ENCODE peak calls at places on chromosomes 5 and 9, in seven cellular contexts. N, V, X, U, H, L and O are unnamed samples.

GRCh38 chr9:87498046-87498815 is 564 bp downstream of the DAPK1 start:
- DNase-seq in N (no peak), X (peak), U (peak), V (no peak), L (peak), H (peak), O (peak)

GRCh38 chr5:67462150-67462549 is 265.6 kb upstream of the CD180 start:
- DNase-seq in N (no peak), L (no peak), H (no peak), X (no peak), V (no peak), U (no peak), O (no peak)

GRCh38 chr9:134642385-134643181 is 980 bp downstream of the COL5A1 start:
- DNase-seq in V (no peak), L (peak), X (peak), H (peak), U (peak), N (no peak), O (no peak)

GRCh38 chr9:35856206-35856605 is 14.0 kb downstream of the OR13J1 start:
- DNase-seq in V (no peak), L (no peak), X (no peak), H (no peak), N (no peak), U (no peak), O (no peak)

GRCh38 chr9:137487454-137488329 is 28.6 kb upstream of the NSMF start:
- DNase-seq in X (no peak), H (no peak), N (no peak), L (no peak), U (no peak), V (no peak), O (no peak)

GRCh38 chr5:67255881-67256280 is 59.3 kb upstream of the CD180 start:
- DNase-seq in N (no peak), V (no peak), H (no peak), L (no peak), U (no peak), X (no peak), O (no peak)

GRCh38 chr5:74673011-74673790 is 11.8 kb upstream of the HEXB start:
- DNase-seq in U (no peak), L (no peak), V (no peak), N (no peak), H (no peak), X (no peak), O (peak)

GRCh38 chr9:5894237-5894959 is 3.7 kb downstream of the MLANA start:
- DNase-seq in L (no peak), X (no peak), U (no peak), H (no peak), V (no peak), N (no peak), O (no peak)

GRCh38 chr5:139482050-139482889 is at the start of gene STING1:
- DNase-seq in U (peak), N (no peak), X (no peak), V (peak), H (peak), L (peak), O (peak)

GRCh38 chr5:95164869-95165268 is 120.0 kb downstream of the MCTP1 start:
- DNase-seq in X (no peak), L (no peak), N (no peak), H (no peak), V (no peak), U (no peak), O (no peak)

GRCh38 chr5:134944630-134945029 is 23.1 kb upstream of the CATSPER3 start:
- DNase-seq in L (no peak), U (no peak), X (no peak), N (no peak), H (no peak), V (no peak), O (no peak)

GRCh38 chr5:15763754-15764153 is 263.8 kb downstream of the FBXL7 start:
- DNase-seq in N (no peak), L (no peak), V (no peak), X (no peak), U (no peak), H (peak), O (peak)

GRCh38 chr5:91950328-91950727 is 567.2 kb upstream of the ARRDC3 start:
- DNase-seq in V (no peak), H (no peak), N (no peak), U (no peak), X (no peak), L (no peak), O (no peak)

GRCh38 chr9:129584136-129584535 is 36.8 kb downstream of the C9orf50 start:
- DNase-seq in V (peak), L (peak), U (peak), X (peak), H (peak), N (no peak), O (peak)

GRCh38 chr9:647522-647921 is 194.0 kb upstream of the DMRT1 start:
- DNase-seq in X (no peak), N (no peak), L (no peak), V (no peak), U (no peak), H (no peak), O (no peak)

GRCh38 chr9:130635721-130636647 is 28.4 kb upstream of the PRDM12 start:
- DNase-seq in X (no peak), H (no peak), L (no peak), N (no peak), U (no peak), V (no peak), O (no peak)

GRCh38 chr9:129108083-129108804 is 2.3 kb downstream of the CRAT start:
- DNase-seq in N (no peak), U (no peak), L (no peak), H (no peak), X (no peak), V (no peak), O (no peak)

GRCh38 chr5:28703651-28704260 is 1665.4 kb upstream of the CDH9 start:
- DNase-seq in U (no peak), H (no peak), X (no peak), V (no peak), L (no peak), N (no peak), O (peak)

GRCh38 chr9:8558176-8558575 is 758.6 kb upstream of the DMAC1 start:
- DNase-seq in U (no peak), X (no peak), V (no peak), N (no peak), L (no peak), H (peak), O (peak)

GRCh38 chr9:114006155-114006550 is 71.9 kb downstream of the AMBP start:
- DNase-seq in U (no peak), X (no peak), N (no peak), V (no peak), H (no peak), L (peak), O (no peak)

GRCh38 chr5:120479066-120479465 is 15.0 kb downstream of the PRR16 start:
- DNase-seq in H (no peak), X (no peak), U (no peak), V (no peak), N (no peak), L (no peak), O (peak)

GRCh38 chr5:76818844-76819831 is at the start of gene F2RL1:
- DNase-seq in N (peak), V (peak), H (peak), L (peak), U (no peak), X (peak), O (peak)

GRCh38 chr9:19497276-19497675 is 88.5 kb downstream of the ACER2 start:
- DNase-seq in N (no peak), L (no peak), H (no peak), U (no peak), V (no peak), X (no peak), O (no peak)

GRCh38 chr5:143874312-143874711 is 62.4 kb downstream of the HMHB1 start:
- DNase-seq in U (no peak), H (no peak), X (no peak), L (no peak), V (no peak), N (no peak), O (no peak)

GRCh38 chr9:127796225-127796813 is 6.4 kb upstream of the FPGS start:
- DNase-seq in N (no peak), V (no peak), U (peak), X (no peak), L (no peak), H (no peak), O (no peak)

GRCh38 chr5:91514408-91514807 is 131.3 kb upstream of the ARRDC3 start:
- DNase-seq in X (no peak), V (no peak), L (no peak), N (no peak), H (no peak), U (no peak), O (no peak)

GRCh38 chr9:72332351-72332750 is 32.7 kb downstream of the ZFAND5 start:
- DNase-seq in V (no peak), X (no peak), L (no peak), U (no peak), N (no peak), H (no peak), O (no peak)

GRCh38 chr5:115258001-115258400 is 4.7 kb downstream of the PGGT1B start:
- DNase-seq in V (no peak), X (no peak), H (peak), U (no peak), N (no peak), L (no peak), O (peak)

GRCh38 chr5:59164041-59164830 is 581.4 kb downstream of the RAB3C start:
- DNase-seq in U (no peak), X (no peak), N (no peak), H (no peak), L (no peak), V (no peak), O (no peak)

GRCh38 chr5:34684281-34684979 is 28.3 kb downstream of the RAI14 start:
- DNase-seq in N (no peak), H (peak), L (no peak), X (peak), V (no peak), U (no peak), O (peak)
- TF ChIP-seq CTCF in N (peak), H (peak), L (no peak), X (peak), V (no peak), U (no peak), O (peak)

GRCh38 chr9:4375424-4376195 is 75.7 kb upstream of the GLIS3 start:
- DNase-seq in V (no peak), U (no peak), N (no peak), X (no peak), H (peak), L (no peak), O (peak)
- TF ChIP-seq CTCF in V (no peak), U (peak), N (peak), X (peak), H (peak), L (peak), O (peak)

GRCh38 chr5:132459983-132460834 is 30.4 kb downstream of the IRF1 start:
- DNase-seq in V (no peak), N (no peak), H (no peak), L (no peak), U (no peak), X (no peak), O (peak)
- TF ChIP-seq CTCF in V (peak), N (peak), H (no peak), L (peak), U (no peak), X (peak), O (peak)

GRCh38 chr9:124205686-124206352 is 51.9 kb upstream of the NEK6 start:
- DNase-seq in N (no peak), X (peak), U (no peak), V (no peak), L (no peak), H (no peak), O (no peak)

GRCh38 chr9:124199474-124199873 is 58.3 kb upstream of the NEK6 start:
- DNase-seq in N (no peak), V (no peak), U (no peak), X (peak), H (no peak), L (no peak), O (no peak)

GRCh38 chr9:124198948-124199347 is 58.8 kb upstream of the NEK6 start:
- DNase-seq in N (no peak), U (no peak), H (no peak), V (no peak), L (no peak), X (peak), O (no peak)

GRCh38 chr9:124203818-124204217 is 53.9 kb upstream of the NEK6 start:
- DNase-seq in N (no peak), V (no peak), U (no peak), L (no peak), X (peak), H (no peak), O (no peak)

DNA sequence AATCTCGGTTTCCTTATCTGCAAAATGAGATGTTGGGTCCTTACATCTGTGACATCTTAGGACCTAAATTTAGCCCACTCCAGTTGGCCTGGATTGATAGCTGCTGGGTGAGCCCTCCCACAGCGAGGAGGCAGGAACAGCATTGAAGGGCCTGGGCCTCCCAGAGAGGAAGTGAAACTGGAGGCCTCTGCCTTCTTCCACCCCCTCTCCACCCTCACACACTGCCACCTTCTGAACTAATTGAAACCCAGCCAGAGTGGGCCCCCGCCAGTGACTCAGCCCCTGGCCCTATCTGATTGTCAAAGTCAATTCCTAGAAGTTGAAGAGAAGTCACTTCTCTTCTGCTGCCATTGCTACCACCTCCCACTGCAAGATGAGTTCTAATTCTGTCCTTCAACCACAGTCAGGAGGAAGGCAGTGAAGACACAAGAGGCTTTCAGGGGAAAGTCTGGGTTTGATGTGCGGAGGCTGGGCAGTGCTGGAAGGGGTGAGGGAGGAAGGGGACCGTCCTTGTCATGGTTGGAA is 55.2 kb upstream of the NEK6 start:
- DNase-seq in V (peak), X (peak), H (no peak), L (peak), N (no peak), U (no peak), O (no peak)
- TF ChIP-seq CTCF in V (no peak), X (no peak), H (no peak), L (no peak), N (no peak), U (no peak), O (no peak)

GRCh38 chr5:154331924-154332323 is 113.9 kb upstream of the SAP30L start:
- DNase-seq in N (no peak), V (no peak), U (no peak), H (no peak), X (no peak), L (no peak), O (no peak)

GRCh38 chr5:154334406-154335041 is 111.3 kb upstream of the SAP30L start:
- DNase-seq in V (no peak), N (no peak), U (no peak), X (no peak), L (no peak), H (no peak), O (no peak)

GRCh38 chr5:154330097-154330667 is 115.6 kb upstream of the SAP30L start:
- DNase-seq in V (no peak), L (no peak), X (no peak), N (no peak), U (no peak), H (no peak), O (peak)

GRCh38 chr5:154331267-154331666 is 114.5 kb upstream of the SAP30L start:
- DNase-seq in X (no peak), N (no peak), U (no peak), H (no peak), L (no peak), V (no peak), O (no peak)

GRCh38 chr5:154333016-154333415 is 112.8 kb upstream of the SAP30L start:
- DNase-seq in L (no peak), H (no peak), U (no peak), V (no peak), N (no peak), X (no peak), O (no peak)
- TF ChIP-seq CTCF in L (no peak), H (peak), U (no peak), V (no peak), N (no peak), X (no peak), O (no peak)

DNA sequence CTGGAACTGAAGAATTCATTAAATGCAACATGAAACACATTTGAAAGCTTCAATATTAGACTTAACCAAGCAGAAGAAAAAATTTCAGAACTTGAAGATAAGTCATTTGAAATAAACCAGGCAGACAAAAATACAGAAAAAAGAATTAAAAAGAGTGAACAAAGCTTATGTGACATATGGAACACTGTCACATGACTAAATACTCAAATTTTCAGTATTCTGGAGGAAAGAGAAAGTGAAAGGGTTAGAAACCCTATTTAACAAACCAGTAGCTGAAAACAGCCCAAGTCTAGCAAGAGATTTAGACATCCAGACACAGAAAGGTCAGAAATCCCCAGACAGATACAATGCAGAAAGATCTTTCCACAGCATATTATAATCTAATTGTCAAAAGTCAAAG is 37.1 kb upstream of the SH3TC2 start:
- DNase-seq in U (no peak), N (no peak), V (no peak), L (no peak), X (no peak), H (no peak), O (no peak)
- TF ChIP-seq CTCF in U (no peak), N (no peak), V (no peak), L (no peak), X (no peak), H (no peak), O (no peak)

GRCh38 chr5:145944328-145944727 is 8.0 kb downstream of the SH3RF2 start:
- DNase-seq in N (no peak), U (no peak), H (no peak), L (peak), X (no peak), V (no peak), O (no peak)
- TF ChIP-seq CTCF in N (no peak), U (no peak), H (no peak), L (no peak), X (no peak), V (no peak), O (no peak)

GRCh38 chr5:80125022-80125961 is 90.1 kb downstream of the THBS4 start:
- DNase-seq in H (no peak), V (no peak), N (no peak), X (no peak), L (no peak), U (no peak), O (no peak)

GRCh38 chr5:80124519-80124918 is 89.4 kb downstream of the THBS4 start:
- DNase-seq in L (no peak), U (no peak), X (no peak), H (no peak), N (no peak), V (no peak), O (no peak)

GRCh38 chr5:80127037-80127642 is 92.0 kb downstream of the THBS4 start:
- DNase-seq in X (no peak), V (no peak), U (no peak), H (no peak), L (no peak), N (no peak), O (no peak)

GRCh38 chr5:80124111-80124510 is 89.0 kb downstream of the THBS4 start:
- DNase-seq in H (no peak), U (no peak), X (no peak), N (no peak), V (no peak), L (no peak), O (no peak)

GRCh38 chr5:80125962-80126480 is 90.9 kb downstream of the THBS4 start:
- DNase-seq in U (no peak), N (no peak), V (no peak), X (no peak), L (no peak), H (peak), O (peak)
- TF ChIP-seq CTCF in U (no peak), N (no peak), V (no peak), X (peak), L (no peak), H (no peak), O (no peak)